ENCODE peak calls at places on chromosomes 7 and 10, in seven cellular contexts. One of them, this sample, is unnamed.

GRCh38 chr10:103193107-103193819 is at the start of gene NT5C2:
- DNase-seq in pancreas: peak
- DNase-seq in GM12878: no peak
- DNase-seq in GM12865: peak
- DNase-seq in cardiac muscle cell: peak
- DNase-seq in PC-9: no peak
- DNase-seq in H9: peak
- DNase-seq in this sample: peak

GRCh38 chr7:155818154-155818819 is 6.0 kb upstream of the SHH start:
- DNase-seq in pancreas: no peak
- DNase-seq in GM12878: no peak
- DNase-seq in GM12865: no peak
- DNase-seq in cardiac muscle cell: no peak
- DNase-seq in PC-9: no peak
- DNase-seq in H9: no peak
- DNase-seq in this sample: no peak

GRCh38 chr10:87503892-87504291 is 801 bp upstream of the MINPP1 start:
- DNase-seq in pancreas: no peak
- DNase-seq in GM12878: no peak
- DNase-seq in GM12865: no peak
- DNase-seq in cardiac muscle cell: no peak
- DNase-seq in PC-9: no peak
- DNase-seq in H9: no peak
- DNase-seq in this sample: no peak

GRCh38 chr10:12833451-12833850 is 168.1 kb downstream of the CCDC3 start:
- DNase-seq in pancreas: no peak
- DNase-seq in GM12878: no peak
- DNase-seq in GM12865: no peak
- DNase-seq in cardiac muscle cell: no peak
- DNase-seq in PC-9: no peak
- DNase-seq in H9: no peak
- DNase-seq in this sample: no peak

GRCh38 chr10:98096316-98096715 is 38.1 kb upstream of the R3HCC1L start:
- DNase-seq in pancreas: no peak
- DNase-seq in GM12878: no peak
- DNase-seq in GM12865: no peak
- DNase-seq in cardiac muscle cell: no peak
- DNase-seq in PC-9: no peak
- DNase-seq in H9: no peak
- DNase-seq in this sample: no peak

GRCh38 chr7:158356454-158356853 is 231.2 kb downstream of the PTPRN2 start:
- DNase-seq in pancreas: no peak
- DNase-seq in GM12878: no peak
- DNase-seq in GM12865: no peak
- DNase-seq in cardiac muscle cell: no peak
- DNase-seq in PC-9: no peak
- DNase-seq in H9: no peak
- DNase-seq in this sample: no peak

GRCh38 chr7:143382791-143383641 is 1.9 kb downstream of the ZYX start:
- DNase-seq in pancreas: no peak
- DNase-seq in GM12878: no peak
- DNase-seq in GM12865: no peak
- DNase-seq in cardiac muscle cell: no peak
- DNase-seq in PC-9: no peak
- DNase-seq in H9: peak
- DNase-seq in this sample: no peak

GRCh38 chr7:100688593-100688860 is 5.5 kb downstream of the GIGYF1 start:
- DNase-seq in pancreas: no peak
- DNase-seq in GM12878: no peak
- DNase-seq in GM12865: no peak
- DNase-seq in cardiac muscle cell: no peak
- DNase-seq in PC-9: no peak
- DNase-seq in H9: no peak
- DNase-seq in this sample: no peak

GRCh38 chr7:127822822-127823508 is 171.0 kb downstream of the SND1 start:
- DNase-seq in pancreas: no peak
- DNase-seq in GM12878: no peak
- DNase-seq in GM12865: peak
- DNase-seq in cardiac muscle cell: no peak
- DNase-seq in PC-9: peak
- DNase-seq in H9: no peak
- DNase-seq in this sample: no peak

GRCh38 chr7:155994253-155994811 is 182.1 kb upstream of the SHH start:
- DNase-seq in pancreas: no peak
- DNase-seq in GM12878: no peak
- DNase-seq in GM12865: no peak
- DNase-seq in cardiac muscle cell: no peak
- DNase-seq in PC-9: no peak
- DNase-seq in H9: peak
- DNase-seq in this sample: no peak

GRCh38 chr10:95657250-95657649 is 739 bp upstream of the ALDH18A1 start:
- DNase-seq in pancreas: no peak
- DNase-seq in GM12878: no peak
- DNase-seq in GM12865: no peak
- DNase-seq in cardiac muscle cell: no peak
- DNase-seq in PC-9: no peak
- DNase-seq in H9: no peak
- DNase-seq in this sample: no peak

GRCh38 chr7:134371536-134371935 is 54.8 kb upstream of the SLC35B4 start:
- DNase-seq in pancreas: no peak
- DNase-seq in GM12878: no peak
- DNase-seq in GM12865: no peak
- DNase-seq in cardiac muscle cell: no peak
- DNase-seq in PC-9: peak
- DNase-seq in H9: no peak
- DNase-seq in this sample: no peak

GRCh38 chr7:132402751-132403245 is 173.5 kb downstream of the PLXNA4 start:
- DNase-seq in pancreas: no peak
- DNase-seq in GM12878: no peak
- DNase-seq in GM12865: no peak
- DNase-seq in cardiac muscle cell: no peak
- DNase-seq in PC-9: no peak
- DNase-seq in H9: no peak
- DNase-seq in this sample: no peak

GRCh38 chr10:33519130-33519860 is 184.8 kb upstream of the NRP1 start:
- DNase-seq in pancreas: no peak
- DNase-seq in GM12878: no peak
- DNase-seq in GM12865: no peak
- DNase-seq in cardiac muscle cell: no peak
- DNase-seq in PC-9: no peak
- DNase-seq in H9: no peak
- DNase-seq in this sample: no peak

GRCh38 chr10:69801094-69801433 is 642 bp upstream of the COL13A1 start:
- DNase-seq in pancreas: peak
- DNase-seq in GM12878: no peak
- DNase-seq in GM12865: peak
- DNase-seq in cardiac muscle cell: peak
- DNase-seq in PC-9: peak
- DNase-seq in H9: peak
- DNase-seq in this sample: no peak
- TF ChIP-seq CTCF in pancreas: peak
- TF ChIP-seq CTCF in GM12878: peak
- TF ChIP-seq CTCF in GM12865: peak
- TF ChIP-seq CTCF in cardiac muscle cell: peak
- TF ChIP-seq CTCF in PC-9: peak
- TF ChIP-seq CTCF in H9: peak
- TF ChIP-seq CTCF in this sample: no peak

GRCh38 chr7:20798081-20798693 is 11.5 kb upstream of the SP8 start:
- DNase-seq in pancreas: peak
- DNase-seq in GM12878: no peak
- DNase-seq in GM12865: peak
- DNase-seq in cardiac muscle cell: peak
- DNase-seq in PC-9: peak
- DNase-seq in H9: peak
- DNase-seq in this sample: no peak
- TF ChIP-seq CTCF in pancreas: no peak
- TF ChIP-seq CTCF in GM12878: no peak
- TF ChIP-seq CTCF in GM12865: no peak
- TF ChIP-seq CTCF in cardiac muscle cell: no peak
- TF ChIP-seq CTCF in PC-9: no peak
- TF ChIP-seq CTCF in H9: no peak
- TF ChIP-seq CTCF in this sample: no peak

GRCh38 chr10:2619472-2619871 is 447.9 kb upstream of the PFKP start:
- DNase-seq in pancreas: no peak
- DNase-seq in GM12878: no peak
- DNase-seq in GM12865: peak
- DNase-seq in cardiac muscle cell: peak
- DNase-seq in PC-9: no peak
- DNase-seq in H9: no peak
- DNase-seq in this sample: no peak
- TF ChIP-seq CTCF in pancreas: no peak
- TF ChIP-seq CTCF in GM12878: peak
- TF ChIP-seq CTCF in GM12865: peak
- TF ChIP-seq CTCF in cardiac muscle cell: no peak
- TF ChIP-seq CTCF in PC-9: peak
- TF ChIP-seq CTCF in H9: peak
- TF ChIP-seq CTCF in this sample: no peak

GRCh38 chr10:127880557-127880956 is 12.2 kb downstream of the CLRN3 start:
- DNase-seq in pancreas: no peak
- DNase-seq in GM12878: no peak
- DNase-seq in GM12865: peak
- DNase-seq in cardiac muscle cell: no peak
- DNase-seq in PC-9: no peak
- DNase-seq in H9: no peak
- DNase-seq in this sample: no peak
- TF ChIP-seq CTCF in pancreas: no peak
- TF ChIP-seq CTCF in GM12878: no peak
- TF ChIP-seq CTCF in GM12865: no peak
- TF ChIP-seq CTCF in cardiac muscle cell: no peak
- TF ChIP-seq CTCF in PC-9: no peak
- TF ChIP-seq CTCF in H9: no peak
- TF ChIP-seq CTCF in this sample: no peak

GRCh38 chr7:74256446-74257408 is 2.5 kb upstream of the RFC2 start:
- DNase-seq in pancreas: no peak
- DNase-seq in GM12878: no peak
- DNase-seq in GM12865: peak
- DNase-seq in cardiac muscle cell: no peak
- DNase-seq in PC-9: no peak
- DNase-seq in H9: no peak
- DNase-seq in this sample: no peak

GRCh38 chr7:74252893-74253292 is 1.3 kb downstream of the RFC2 start:
- DNase-seq in pancreas: peak
- DNase-seq in GM12878: no peak
- DNase-seq in GM12865: peak
- DNase-seq in cardiac muscle cell: no peak
- DNase-seq in PC-9: no peak
- DNase-seq in H9: no peak
- DNase-seq in this sample: no peak

GRCh38 chr7:74254858-74255379 is 720 bp upstream of the RFC2 start:
- DNase-seq in pancreas: no peak
- DNase-seq in GM12878: no peak
- DNase-seq in GM12865: peak
- DNase-seq in cardiac muscle cell: no peak
- DNase-seq in PC-9: no peak
- DNase-seq in H9: no peak
- DNase-seq in this sample: no peak

GRCh38 chr7:74253331-74253730 is 868 bp downstream of the RFC2 start:
- DNase-seq in pancreas: peak
- DNase-seq in GM12878: no peak
- DNase-seq in GM12865: no peak
- DNase-seq in cardiac muscle cell: no peak
- DNase-seq in PC-9: no peak
- DNase-seq in H9: no peak
- DNase-seq in this sample: no peak

GRCh38 chr7:74253975-74254857 is at the start of gene RFC2:
- DNase-seq in pancreas: peak
- DNase-seq in GM12878: peak
- DNase-seq in GM12865: peak
- DNase-seq in cardiac muscle cell: peak
- DNase-seq in PC-9: peak
- DNase-seq in H9: peak
- DNase-seq in this sample: peak
- TF ChIP-seq CTCF in pancreas: peak
- TF ChIP-seq CTCF in GM12878: no peak
- TF ChIP-seq CTCF in GM12865: no peak
- TF ChIP-seq CTCF in cardiac muscle cell: peak
- TF ChIP-seq CTCF in PC-9: no peak
- TF ChIP-seq CTCF in H9: peak
- TF ChIP-seq CTCF in this sample: no peak

GRCh38 chr10:124156524-124157225 is 63.3 kb upstream of the CHST15 start:
- DNase-seq in pancreas: peak
- DNase-seq in GM12878: no peak
- DNase-seq in GM12865: peak
- DNase-seq in cardiac muscle cell: no peak
- DNase-seq in PC-9: no peak
- DNase-seq in H9: peak
- DNase-seq in this sample: no peak
- TF ChIP-seq CTCF in pancreas: no peak
- TF ChIP-seq CTCF in GM12878: no peak
- TF ChIP-seq CTCF in GM12865: peak
- TF ChIP-seq CTCF in cardiac muscle cell: no peak
- TF ChIP-seq CTCF in PC-9: no peak
- TF ChIP-seq CTCF in H9: peak
- TF ChIP-seq CTCF in this sample: no peak

DNA sequence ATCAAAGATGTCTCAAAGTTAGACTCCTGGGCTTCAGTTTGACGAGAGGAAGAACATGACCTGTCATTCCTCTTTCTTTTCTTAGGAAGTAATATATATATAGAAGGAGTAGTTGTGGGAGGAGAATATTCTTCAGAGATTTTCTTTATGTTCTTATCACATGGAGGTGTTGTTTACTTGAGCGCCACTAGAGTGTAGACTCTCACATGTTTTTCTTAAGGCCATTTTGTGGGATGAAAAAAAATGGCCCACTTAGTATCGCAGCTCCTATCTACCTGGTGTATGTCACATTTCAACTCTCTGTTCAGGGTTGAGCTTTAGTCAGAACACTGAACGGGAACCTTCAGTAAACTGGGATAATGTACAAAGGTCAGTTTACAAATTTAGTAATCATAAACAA is 645.2 kb downstream of the PHTF2 start:
- DNase-seq in pancreas: no peak
- DNase-seq in GM12878: no peak
- DNase-seq in GM12865: no peak
- DNase-seq in cardiac muscle cell: no peak
- DNase-seq in PC-9: no peak
- DNase-seq in H9: no peak
- DNase-seq in this sample: no peak
- TF ChIP-seq CTCF in pancreas: no peak
- TF ChIP-seq CTCF in GM12878: no peak
- TF ChIP-seq CTCF in GM12865: no peak
- TF ChIP-seq CTCF in cardiac muscle cell: no peak
- TF ChIP-seq CTCF in PC-9: no peak
- TF ChIP-seq CTCF in H9: peak
- TF ChIP-seq CTCF in this sample: no peak

GRCh38 chr10:35592421-35592820 is 12.7 kb upstream of the GJD4 start:
- DNase-seq in pancreas: no peak
- DNase-seq in GM12878: no peak
- DNase-seq in GM12865: no peak
- DNase-seq in cardiac muscle cell: no peak
- DNase-seq in PC-9: no peak
- DNase-seq in H9: no peak
- DNase-seq in this sample: no peak
- TF ChIP-seq CTCF in pancreas: no peak
- TF ChIP-seq CTCF in GM12878: no peak
- TF ChIP-seq CTCF in GM12865: no peak
- TF ChIP-seq CTCF in cardiac muscle cell: no peak
- TF ChIP-seq CTCF in PC-9: no peak
- TF ChIP-seq CTCF in H9: no peak
- TF ChIP-seq CTCF in this sample: no peak

GRCh38 chr10:26269754-26270153 is 53.2 kb downstream of the GAD2 start:
- DNase-seq in pancreas: no peak
- DNase-seq in GM12878: no peak
- DNase-seq in GM12865: peak
- DNase-seq in cardiac muscle cell: peak
- DNase-seq in PC-9: no peak
- DNase-seq in H9: no peak
- DNase-seq in this sample: no peak
- TF ChIP-seq CTCF in pancreas: no peak
- TF ChIP-seq CTCF in GM12878: peak
- TF ChIP-seq CTCF in GM12865: peak
- TF ChIP-seq CTCF in cardiac muscle cell: peak
- TF ChIP-seq CTCF in PC-9: no peak
- TF ChIP-seq CTCF in H9: peak
- TF ChIP-seq CTCF in this sample: no peak